ENCODE peak calls at places on chromosome 22, in five cellular contexts. B is choroid plexus epithelial cell, X is endothelial cell, Z is GM12865, F is upper lobe of right lung. D is an unnamed sample.

GRCh38 chr22:28402539-28402938 is 277.1 kb downstream of the TTC28 start:
- DNase-seq in B (no peak), X (no peak), Z (peak; percentile 63), F (no peak), D (no peak)

GRCh38 chr22:46055851-46056168 is 78.8 kb upstream of the WNT7B start:
- DNase-seq in B (no peak), X (no peak), Z (no peak), F (no peak), D (no peak)

GRCh38 chr22:48779661-48780596 is 1047.7 kb downstream of the BRD1 start:
- DNase-seq in B (no peak), X (no peak), Z (no peak), F (no peak), D (no peak)

GRCh38 chr22:27846910-27847309 is 45.4 kb upstream of the MN1 start:
- DNase-seq in B (no peak), X (no peak), Z (no peak), F (no peak), D (no peak)

GRCh38 chr22:46815896-46816721 is 53.7 kb downstream of the TBC1D22A start:
- DNase-seq in B (peak; percentile 64), X (no peak), Z (no peak), F (no peak), D (no peak)

GRCh38 chr22:26713823-26714449 is 56.5 kb downstream of the MIAT start:
- DNase-seq in B (peak; percentile 81), X (no peak), Z (no peak), F (no peak), D (no peak)

GRCh38 chr22:28023036-28023435 is 104.0 kb upstream of the PITPNB start:
- DNase-seq in B (no peak), X (no peak), Z (no peak), F (peak; percentile 39), D (no peak)

GRCh38 chr22:47053865-47054185 is 291.4 kb downstream of the TBC1D22A start:
- DNase-seq in B (peak; percentile 74), X (no peak), Z (no peak), F (no peak), D (no peak)

GRCh38 chr22:27507935-27508504 is 293.5 kb downstream of the MN1 start:
- DNase-seq in B (no peak), X (no peak), Z (no peak), F (no peak), D (no peak)

GRCh38 chr22:31446208-31446607 is 43.4 kb downstream of the EIF4ENIF1 start:
- DNase-seq in B (no peak), X (no peak), Z (peak; percentile 55), F (no peak), D (no peak)

GRCh38 chr22:34798605-34799004 is 267.4 kb upstream of the ISX start:
- DNase-seq in B (no peak), X (no peak), Z (no peak), F (no peak), D (no peak)

GRCh38 chr22:38766076-38766777 is 10.4 kb upstream of the SUN2 start:
- DNase-seq in B (peak; percentile 73), X (peak; percentile 76), Z (peak; percentile 43), F (no peak), D (peak; percentile 77)

GRCh38 chr22:35459423-35459894 is 59.5 kb downstream of the MCM5 start:
- DNase-seq in B (no peak), X (no peak), Z (no peak), F (no peak), D (no peak)

GRCh38 chr22:33726294-33726711 is 194.0 kb downstream of the LARGE1 start:
- DNase-seq in B (peak; percentile 51), X (no peak), Z (no peak), F (no peak), D (no peak)

GRCh38 chr22:25564979-25565677 is 653 bp downstream of the GRK3 start:
- DNase-seq in B (peak; percentile 7), X (no peak), Z (peak; percentile 44), F (peak; percentile 78), D (no peak)

GRCh38 chr22:47663615-47664605 is 901.5 kb downstream of the TBC1D22A start:
- DNase-seq in B (no peak), X (no peak), Z (no peak), F (no peak), D (no peak)

GRCh38 chr22:21042978-21043855 is 2.5 kb upstream of the LRRC74B start:
- DNase-seq in B (no peak), X (no peak), Z (no peak), F (peak; percentile 31), D (no peak)

GRCh38 chr22:22397292-22397870 is 111.2 kb downstream of the ZNF280B start:
- DNase-seq in B (peak; percentile 13), X (peak; percentile 21), Z (no peak), F (no peak), D (peak; percentile 18)

GRCh38 chr22:49094151-49094550 is 733.5 kb downstream of the BRD1 start:
- DNase-seq in B (no peak), X (no peak), Z (no peak), F (no peak), D (no peak)

GRCh38 chr22:24984122-24984521 is 31.6 kb downstream of the KIAA1671 start:
- DNase-seq in B (no peak), X (no peak), Z (no peak), F (no peak), D (no peak)

GRCh38 chr22:22531770-22532546 is 11.9 kb upstream of the ZNF280A start:
- DNase-seq in B (no peak), X (no peak), Z (no peak), F (no peak), D (no peak)

GRCh38 chr22:38452373-38453064 is 2.5 kb downstream of the KCNJ4 start:
- DNase-seq in B (no peak), X (no peak), Z (no peak), F (no peak), D (no peak)

GRCh38 chr22:43783777-43784176 is 28.3 kb downstream of the EFCAB6 start:
- DNase-seq in B (peak; percentile 8), X (no peak), Z (no peak), F (no peak), D (no peak)
- TF ChIP-seq CTCF in B (peak; percentile 36), X (peak; percentile 28), Z (no peak), F (peak; percentile 10), D (no peak)

DNA sequence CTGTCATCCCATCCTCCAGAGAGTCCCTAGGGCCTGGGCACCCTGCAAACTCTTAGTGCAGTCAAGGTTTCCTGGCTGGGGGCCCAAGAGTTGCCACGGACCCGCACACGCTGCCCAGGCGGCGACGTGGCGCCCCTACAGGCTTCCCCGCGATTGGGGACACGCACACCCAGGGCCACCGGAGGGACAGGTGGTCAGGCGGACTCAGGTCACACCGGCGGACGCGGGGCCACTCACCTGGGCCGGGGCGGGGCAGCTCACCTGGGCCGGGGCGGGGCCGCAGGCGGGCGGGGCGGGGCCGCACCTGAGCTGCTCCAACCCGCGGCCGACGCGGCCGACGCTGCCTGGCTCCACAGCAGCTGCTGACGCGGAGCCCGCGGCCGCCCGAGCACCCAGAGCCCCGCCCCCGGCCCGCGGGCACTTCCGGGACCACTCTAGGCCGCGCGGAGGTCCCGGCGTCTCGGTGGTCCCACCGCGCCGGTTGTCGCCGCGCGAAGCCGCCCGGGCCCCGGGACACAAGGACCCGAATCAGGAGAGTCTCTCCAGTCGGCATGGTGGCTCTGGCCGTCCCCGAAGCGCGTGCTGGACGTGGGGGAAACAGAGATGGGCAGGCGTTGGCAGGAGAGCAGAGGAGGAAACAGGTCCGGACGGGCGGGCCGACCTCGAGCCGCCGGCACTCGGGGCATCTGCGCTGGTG is at the start of gene ZNF70:
- DNase-seq in B (peak; percentile 79), X (peak; percentile 82), Z (peak; percentile 93), F (peak; percentile 96), D (peak; percentile 89)
- TF ChIP-seq CTCF in B (peak; percentile 30), X (no peak), Z (peak; percentile 29), F (peak; percentile 26), D (no peak)

GRCh38 chr22:39940757-39941305 is 19.4 kb upstream of the TMA7B start:
- DNase-seq in B (peak; percentile 29), X (no peak), Z (peak; percentile 38), F (no peak), D (no peak)
- TF ChIP-seq CTCF in B (no peak), X (no peak), Z (no peak), F (no peak), D (no peak)

DNA sequence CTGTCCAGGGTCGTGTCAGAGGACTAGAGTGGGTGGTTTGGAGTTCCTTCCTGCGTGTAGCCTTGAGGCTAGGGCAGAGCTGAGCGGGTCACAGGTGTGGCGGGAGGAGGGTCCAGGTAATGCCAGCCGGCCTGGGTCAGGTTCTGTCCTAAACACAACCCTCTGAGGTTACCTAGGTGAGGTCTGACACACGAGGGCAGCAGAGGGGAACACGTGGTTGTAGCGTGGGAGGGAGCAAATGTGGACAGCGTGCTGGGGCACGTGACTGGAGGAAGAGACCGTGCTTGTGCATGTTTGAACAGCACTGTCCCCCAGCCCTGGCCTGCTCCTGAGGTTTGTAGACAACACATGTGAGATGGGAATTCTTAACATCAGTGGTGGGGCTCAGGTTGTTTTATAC is 13.1 kb downstream of the MOV10L1 start:
- DNase-seq in B (no peak), X (no peak), Z (peak; percentile 41), F (no peak), D (no peak)
- TF ChIP-seq CTCF in B (no peak), X (no peak), Z (no peak), F (no peak), D (no peak)

DNA sequence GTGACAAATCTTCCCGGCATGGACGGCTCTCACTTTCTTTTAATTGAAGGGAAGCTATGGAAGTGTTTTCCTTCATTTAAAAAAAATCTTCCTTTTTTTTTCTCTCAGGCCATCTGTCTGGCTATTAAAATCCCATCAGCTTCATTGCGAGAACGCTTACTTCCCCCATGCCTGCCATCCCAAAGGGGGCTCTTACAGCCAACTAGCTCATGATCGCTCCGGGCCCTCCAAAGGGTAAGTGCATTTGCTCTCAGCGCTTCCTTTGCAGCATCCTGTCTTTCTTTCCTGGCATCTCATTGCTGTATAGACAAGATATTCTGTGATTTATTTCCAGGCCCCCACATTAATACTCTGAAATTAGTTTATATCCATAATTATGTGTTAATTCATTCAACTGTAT is 20.7 kb downstream of the CACNG2 start:
- DNase-seq in B (no peak), X (no peak), Z (no peak), F (no peak), D (no peak)
- TF ChIP-seq CTCF in B (no peak), X (no peak), Z (no peak), F (no peak), D (no peak)

GRCh38 chr22:43136255-43136654 is 6.9 kb downstream of the MCAT start:
- DNase-seq in B (peak; percentile 59), X (peak; percentile 71), Z (peak; percentile 68), F (no peak), D (peak; percentile 67)
- TF ChIP-seq CTCF in B (peak; percentile 83), X (peak; percentile 54), Z (peak; percentile 86), F (peak; percentile 56), D (peak; percentile 61)

GRCh38 chr22:50175921-50176849 is 5.7 kb downstream of the PANX2 start:
- DNase-seq in B (no peak), X (no peak), Z (no peak), F (no peak), D (peak; percentile 8)

GRCh38 chr22:50173983-50174355 is 3.4 kb downstream of the PANX2 start:
- DNase-seq in B (no peak), X (no peak), Z (no peak), F (no peak), D (no peak)

GRCh38 chr22:50173221-50173982 is 2.9 kb downstream of the PANX2 start:
- DNase-seq in B (no peak), X (no peak), Z (peak; percentile 41), F (no peak), D (no peak)

GRCh38 chr22:50174382-50175190 is 4.1 kb downstream of the PANX2 start:
- DNase-seq in B (no peak), X (no peak), Z (no peak), F (no peak), D (no peak)

GRCh38 chr22:50175191-50175461 is 4.6 kb downstream of the PANX2 start:
- DNase-seq in B (no peak), X (no peak), Z (no peak), F (no peak), D (no peak)
- TF ChIP-seq CTCF in B (no peak), X (no peak), Z (no peak), F (no peak), D (no peak)

D was measured in nephron progenitor cell.